ENCODE peak calls at places on chromosome 20, in ten cellular contexts. Q is lower lobe of right lung, I is GM23338, L is BE2C, H is prostate gland, C is A673, Y is heart left ventricle, O is adrenal gland, U is breast epithelium, K is upper lobe of right lung. M is an unnamed sample.

GRCh38 chr20:62832212-62832922 is 15.5 kb downstream of the COL9A3 start:
- DNase-seq in I (peak; percentile 48), Q (peak; percentile 74), L (peak; percentile 55), O (peak; percentile 57), U (peak; percentile 52), C (peak; percentile 72), H (no peak), Y (peak; percentile 73), K (no peak), M (peak; percentile 80)

GRCh38 chr20:50399917-50400704 is 110.1 kb upstream of the PTPN1 start:
- DNase-seq in O (no peak), Y (no peak), I (no peak), U (no peak), K (no peak), L (no peak), Q (peak; percentile 61), C (no peak), H (no peak), M (peak; percentile 37)

GRCh38 chr20:11549172-11550117 is 368.2 kb upstream of the BTBD3 start:
- DNase-seq in L (no peak), U (no peak), I (no peak), Q (no peak), C (peak; percentile 15), O (no peak), H (no peak), K (no peak), Y (no peak), M (no peak)

GRCh38 chr20:58003525-58003924 is 224.9 kb downstream of the ANKRD60 start:
- DNase-seq in I (no peak), U (no peak), K (no peak), Y (no peak), O (no peak), L (no peak), H (no peak), C (no peak), Q (no peak), M (no peak)

GRCh38 chr20:10432079-10432478 is 1.9 kb downstream of the MKKS start:
- DNase-seq in Y (no peak), U (no peak), L (no peak), K (no peak), H (no peak), O (no peak), I (no peak), C (peak; percentile 58), Q (no peak), M (no peak)

GRCh38 chr20:10449270-10449669 is 14.2 kb downstream of the SLX4IP start:
- DNase-seq in O (no peak), C (no peak), K (no peak), H (no peak), Q (no peak), L (no peak), I (no peak), U (no peak), Y (no peak), M (no peak)

GRCh38 chr20:62918137-62918536 is 8.2 kb downstream of the DIDO1 start:
- DNase-seq in U (no peak), C (no peak), Q (peak; percentile 4), Y (no peak), O (no peak), L (no peak), K (no peak), H (no peak), I (no peak), M (no peak)

GRCh38 chr20:25418779-25419178 is 11.3 kb downstream of the GINS1 start:
- DNase-seq in Q (no peak), O (no peak), I (no peak), U (no peak), H (no peak), C (no peak), Y (no peak), L (no peak), K (no peak), M (no peak)

GRCh38 chr20:35003211-35004031 is 47.8 kb downstream of the MYH7B start:
- DNase-seq in I (no peak), K (peak; percentile 48), L (no peak), Q (peak; percentile 19), Y (peak; percentile 58), C (no peak), U (no peak), O (no peak), H (no peak), M (peak; percentile 59)

GRCh38 chr20:61886721-61887658 is 178.7 kb downstream of the TAF4 start:
- DNase-seq in H (no peak), L (peak; percentile 68), I (peak; percentile 65), K (no peak), Q (peak; percentile 47), U (no peak), O (no peak), C (peak; percentile 74), Y (peak; percentile 60), M (peak; percentile 74)

GRCh38 chr20:15759546-15760216 is 813.6 kb downstream of the KIF16B start:
- DNase-seq in Q (no peak), H (no peak), I (no peak), L (peak; percentile 25), C (no peak), Y (no peak), U (no peak), K (no peak), O (no peak), M (no peak)

GRCh38 chr20:51712501-51713212 is 55.5 kb downstream of the ATP9A start:
- DNase-seq in C (peak; percentile 66), K (no peak), Y (no peak), O (peak; percentile 19), Q (no peak), I (peak; percentile 81), H (no peak), U (no peak), L (no peak), M (peak; percentile 72)

GRCh38 chr20:57680934-57681914 is 28.6 kb downstream of the PMEPA1 start:
- DNase-seq in O (no peak), Q (no peak), H (no peak), U (no peak), C (no peak), Y (no peak), L (no peak), K (no peak), I (no peak), M (no peak)

GRCh38 chr20:50594231-50594590 is 84.0 kb downstream of the PTPN1 start:
- DNase-seq in L (no peak), H (no peak), K (no peak), C (no peak), O (no peak), U (no peak), Q (no peak), I (no peak), Y (peak; percentile 20), M (peak; percentile 61)

GRCh38 chr20:64145458-64146300 is 18.6 kb upstream of the MYT1 start:
- DNase-seq in I (peak; percentile 24), Q (peak; percentile 30), H (no peak), Y (peak; percentile 47), U (no peak), C (no peak), O (no peak), K (peak; percentile 30), L (no peak), M (no peak)
- TF ChIP-seq CTCF in I (peak; percentile 54), Q (no peak), H (no peak), Y (no peak), U (no peak), C (peak; percentile 27), O (no peak), K (no peak), L (peak; percentile 37), M (no peak)

DNA sequence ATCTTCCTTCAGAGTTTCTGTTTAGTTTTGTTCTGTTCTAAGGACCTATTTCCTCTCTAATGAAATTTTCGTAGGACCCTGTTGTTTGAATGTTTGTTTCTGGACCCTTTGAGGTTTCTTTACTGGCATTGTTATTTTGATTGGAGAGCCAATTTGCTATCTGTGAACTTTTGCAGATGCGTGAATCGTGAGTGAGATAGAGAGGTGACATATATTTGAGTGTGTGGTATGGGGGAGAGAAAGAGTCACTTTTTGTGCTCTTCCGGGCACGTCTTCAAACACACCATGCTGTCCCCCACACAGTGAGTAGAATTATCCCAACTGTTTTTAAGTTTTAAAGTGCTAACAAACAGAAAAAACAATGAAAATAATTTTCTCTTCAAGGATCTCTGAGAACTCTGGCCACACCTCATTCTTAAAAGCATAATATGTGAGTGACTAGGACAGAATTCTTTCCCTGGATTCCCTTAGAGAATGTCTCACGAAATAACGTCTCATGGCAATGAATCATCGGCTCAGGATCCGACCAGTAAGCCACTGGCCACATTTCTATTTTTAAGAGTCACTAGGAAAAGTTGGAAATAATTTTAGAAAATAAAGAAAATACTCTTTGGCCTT is 235.6 kb upstream of the ZNF217 start:
- DNase-seq in I (no peak), Q (no peak), U (no peak), K (no peak), C (peak; percentile 68), Y (no peak), O (no peak), L (no peak), H (no peak), M (no peak)
- H3K4me3 ChIP-seq in I (peak overlapping the region; percentile 18), Q (peak overlapping the region; percentile 36), U (peak overlapping the region; percentile 12), K (peak overlapping the region; percentile 30), C (peak overlapping the region; percentile 34), Y (peak overlapping the region; percentile 32), O (no peak overlapping the region), L (no peak overlapping the region), H (no peak overlapping the region), M (peak overlapping the region; percentile 33)

DNA sequence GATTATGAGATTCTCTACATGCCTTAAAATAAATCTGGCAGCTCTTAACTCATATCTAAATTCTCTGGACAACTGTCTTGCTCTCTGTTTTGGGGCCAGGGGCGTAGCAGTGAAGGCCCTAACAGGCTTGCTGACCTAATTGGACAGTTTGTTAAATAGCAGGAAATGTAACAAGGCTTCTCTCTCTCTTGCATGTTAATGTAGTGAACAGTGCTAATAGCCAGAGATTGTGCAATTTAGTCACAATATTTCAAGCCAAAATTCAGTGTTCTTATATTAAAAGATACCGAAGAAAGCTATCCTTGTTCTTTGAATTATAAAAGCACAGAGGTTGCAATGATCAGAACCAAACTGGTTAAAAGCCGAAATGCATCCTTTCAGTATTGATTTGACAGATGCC is 3.0 kb downstream of the PPP1R3D start:
- DNase-seq in C (no peak), Y (no peak), Q (no peak), U (no peak), O (no peak), I (no peak), L (no peak), K (no peak), H (no peak), M (no peak)
- H3K4me1 ChIP-seq in C (peaks cover 16% of the 10 kb centered on the region), Y (peaks cover 50% of the 10 kb centered on the region), Q (peaks cover 39% of the 10 kb centered on the region), U (peaks cover 8% of the 10 kb centered on the region), O (peaks cover 19% of the 10 kb centered on the region), I (peaks cover 8% of the 10 kb centered on the region), L (no peaks in the 10 kb centered on the region), K (peaks cover 41% of the 10 kb centered on the region), H (peaks cover 15% of the 10 kb centered on the region), M (peaks cover 16% of the 10 kb centered on the region)

GRCh38 chr20:60718743-60719142 is 533.3 kb upstream of the CDH4 start:
- DNase-seq in Q (no peak), L (no peak), C (peak; percentile 12), Y (no peak), K (no peak), O (no peak), I (peak; percentile 67), U (no peak), H (no peak), M (no peak)

DNA sequence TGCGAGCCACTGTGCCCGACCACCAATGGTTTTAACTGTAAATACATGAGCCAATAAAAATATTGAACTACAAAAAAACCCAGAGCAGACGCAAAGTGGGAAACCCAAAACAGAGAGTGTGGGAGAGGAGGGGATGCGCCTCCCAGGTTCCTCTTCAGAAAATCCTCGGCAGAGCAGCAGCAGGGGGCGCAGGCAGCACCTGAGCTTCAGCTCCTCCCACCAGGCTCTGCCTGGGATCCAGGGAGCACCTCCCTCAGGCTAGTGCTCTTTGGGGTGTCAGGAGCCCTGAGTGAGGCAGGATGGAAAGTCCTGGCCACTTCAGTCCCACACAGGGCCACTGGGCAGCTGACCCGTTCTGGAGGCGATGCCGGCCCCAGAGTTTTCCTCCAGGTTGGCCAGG is 536.9 kb upstream of the CDH4 start:
- DNase-seq in Q (no peak), Y (no peak), O (no peak), I (peak; percentile 38), U (no peak), H (no peak), L (no peak), K (no peak), C (no peak), M (no peak)
- TF ChIP-seq CTCF in Q (no peak), Y (no peak), O (no peak), I (peak; percentile 20), U (no peak), H (no peak), L (no peak), K (no peak), C (no peak), M (no peak)

M was measured in kidney.